ENCODE peak calls at places on chromosome 2, in seven cellular contexts. One of them, this sample, is unnamed.

GRCh38 chr2:13413989-13414388 is 697.3 kb downstream of the TRIB2 start:
- DNase-seq in H9: no peak
- DNase-seq in HCT116: no peak
- DNase-seq in A549: no peak
- DNase-seq in upper lobe of left lung: no peak
- DNase-seq in BJ: no peak
- DNase-seq in heart left ventricle: no peak
- DNase-seq in this sample: no peak

GRCh38 chr2:32750880-32751279 is 123.0 kb downstream of the TTC27 start:
- DNase-seq in HCT116: no peak
- DNase-seq in BJ: no peak
- DNase-seq in heart left ventricle: no peak
- DNase-seq in A549: no peak
- DNase-seq in upper lobe of left lung: no peak
- DNase-seq in H9: no peak
- DNase-seq in this sample: no peak

GRCh38 chr2:3483227-3483985 is 35.9 kb downstream of the ADI1 start:
- DNase-seq in A549: peak; percentile 27
- DNase-seq in H9: peak; percentile 98
- DNase-seq in HCT116: no peak
- DNase-seq in BJ: no peak
- DNase-seq in heart left ventricle: peak; percentile 90
- DNase-seq in upper lobe of left lung: peak; percentile 90
- DNase-seq in this sample: no peak

GRCh38 chr2:28750316-28751101 is 1.1 kb upstream of the PPP1CB start:
- DNase-seq in upper lobe of left lung: no peak
- DNase-seq in BJ: no peak
- DNase-seq in HCT116: no peak
- DNase-seq in heart left ventricle: no peak
- DNase-seq in A549: peak; percentile 23
- DNase-seq in H9: no peak
- DNase-seq in this sample: no peak

GRCh38 chr2:88831792-88832248 is 140.3 kb downstream of the RPIA start:
- DNase-seq in H9: no peak
- DNase-seq in upper lobe of left lung: peak; percentile 54
- DNase-seq in A549: peak; percentile 66
- DNase-seq in HCT116: peak; percentile 42
- DNase-seq in heart left ventricle: peak; percentile 76
- DNase-seq in BJ: no peak
- DNase-seq in this sample: peak; percentile 22

GRCh38 chr2:121667618-121668017 is 18.4 kb upstream of the CLASP1 start:
- DNase-seq in upper lobe of left lung: no peak
- DNase-seq in heart left ventricle: no peak
- DNase-seq in BJ: no peak
- DNase-seq in HCT116: no peak
- DNase-seq in H9: no peak
- DNase-seq in A549: no peak
- DNase-seq in this sample: no peak

GRCh38 chr2:139386401-139386800 is 606.2 kb upstream of the NXPH2 start:
- DNase-seq in A549: no peak
- DNase-seq in heart left ventricle: no peak
- DNase-seq in HCT116: no peak
- DNase-seq in H9: no peak
- DNase-seq in upper lobe of left lung: no peak
- DNase-seq in BJ: no peak
- DNase-seq in this sample: no peak

GRCh38 chr2:36670881-36671595 is 25.5 kb upstream of the VIT start:
- DNase-seq in upper lobe of left lung: no peak
- DNase-seq in HCT116: no peak
- DNase-seq in A549: no peak
- DNase-seq in BJ: no peak
- DNase-seq in H9: no peak
- DNase-seq in heart left ventricle: no peak
- DNase-seq in this sample: no peak

GRCh38 chr2:180742809-180743208 is 237.6 kb upstream of the UBE2E3 start:
- DNase-seq in HCT116: no peak
- DNase-seq in BJ: no peak
- DNase-seq in heart left ventricle: no peak
- DNase-seq in upper lobe of left lung: no peak
- DNase-seq in A549: peak; percentile 67
- DNase-seq in H9: no peak
- DNase-seq in this sample: no peak

GRCh38 chr2:26528870-26529269 is 50.9 kb upstream of the OTOF start:
- DNase-seq in H9: no peak
- DNase-seq in heart left ventricle: no peak
- DNase-seq in A549: no peak
- DNase-seq in HCT116: no peak
- DNase-seq in upper lobe of left lung: no peak
- DNase-seq in BJ: no peak
- DNase-seq in this sample: no peak

GRCh38 chr2:62197609-62198236 is 1.8 kb downstream of the B3GNT2 start:
- DNase-seq in upper lobe of left lung: peak; percentile 84
- DNase-seq in H9: no peak
- DNase-seq in HCT116: no peak
- DNase-seq in A549: no peak
- DNase-seq in BJ: no peak
- DNase-seq in heart left ventricle: peak; percentile 80
- DNase-seq in this sample: peak; percentile 60

GRCh38 chr2:173291412-173291811 is 63.3 kb upstream of the CDCA7 start:
- DNase-seq in BJ: no peak
- DNase-seq in H9: no peak
- DNase-seq in heart left ventricle: no peak
- DNase-seq in HCT116: no peak
- DNase-seq in A549: no peak
- DNase-seq in upper lobe of left lung: no peak
- DNase-seq in this sample: no peak

GRCh38 chr2:45759310-45759851 is 107.9 kb downstream of the PRKCE start:
- DNase-seq in H9: no peak
- DNase-seq in HCT116: no peak
- DNase-seq in BJ: peak; percentile 59
- DNase-seq in upper lobe of left lung: no peak
- DNase-seq in A549: no peak
- DNase-seq in heart left ventricle: no peak
- DNase-seq in this sample: peak; percentile 15

GRCh38 chr2:23843051-23843976 is 83.6 kb downstream of the ATAD2B start:
- DNase-seq in upper lobe of left lung: no peak
- DNase-seq in H9: no peak
- DNase-seq in heart left ventricle: no peak
- DNase-seq in HCT116: no peak
- DNase-seq in BJ: no peak
- DNase-seq in A549: no peak
- DNase-seq in this sample: no peak

GRCh38 chr2:214410918-214411554 is at the start of gene VWC2L:
- DNase-seq in H9: peak; percentile 88
- DNase-seq in A549: peak; percentile 61
- DNase-seq in BJ: peak; percentile 7
- DNase-seq in HCT116: peak; percentile 22
- DNase-seq in heart left ventricle: peak; percentile 72
- DNase-seq in upper lobe of left lung: peak; percentile 19
- DNase-seq in this sample: peak; percentile 96

GRCh38 chr2:103959174-103960125 is 894.5 kb upstream of the POU3F3 start:
- DNase-seq in upper lobe of left lung: no peak
- DNase-seq in heart left ventricle: no peak
- DNase-seq in H9: peak; percentile 61
- DNase-seq in HCT116: no peak
- DNase-seq in A549: peak; percentile 51
- DNase-seq in BJ: no peak
- DNase-seq in this sample: peak; percentile 54

GRCh38 chr2:85920810-85921545 is 32.2 kb upstream of the ST3GAL5 start:
- DNase-seq in heart left ventricle: no peak
- DNase-seq in BJ: no peak
- DNase-seq in A549: peak; percentile 56
- DNase-seq in HCT116: no peak
- DNase-seq in H9: no peak
- DNase-seq in upper lobe of left lung: no peak
- DNase-seq in this sample: no peak

GRCh38 chr2:67055387-67056304 is 341.5 kb upstream of the ETAA1 start:
- DNase-seq in A549: no peak
- DNase-seq in BJ: no peak
- DNase-seq in upper lobe of left lung: no peak
- DNase-seq in HCT116: no peak
- DNase-seq in H9: no peak
- DNase-seq in heart left ventricle: no peak
- DNase-seq in this sample: no peak

GRCh38 chr2:207768168-207768890 is 1.4 kb downstream of the FZD5 start:
- DNase-seq in HCT116: no peak
- DNase-seq in upper lobe of left lung: peak; percentile 91
- DNase-seq in H9: peak; percentile 42
- DNase-seq in heart left ventricle: peak; percentile 71
- DNase-seq in A549: peak; percentile 67
- DNase-seq in BJ: no peak
- DNase-seq in this sample: peak; percentile 64

GRCh38 chr2:123518387-123518786 is 506.7 kb upstream of the CNTNAP5 start:
- DNase-seq in BJ: no peak
- DNase-seq in H9: no peak
- DNase-seq in HCT116: no peak
- DNase-seq in A549: no peak
- DNase-seq in upper lobe of left lung: no peak
- DNase-seq in heart left ventricle: no peak
- DNase-seq in this sample: no peak

GRCh38 chr2:30883822-30884221 is 76.6 kb upstream of the CAPN13 start:
- DNase-seq in A549: no peak
- DNase-seq in H9: no peak
- DNase-seq in BJ: no peak
- DNase-seq in heart left ventricle: no peak
- DNase-seq in upper lobe of left lung: no peak
- DNase-seq in HCT116: no peak
- DNase-seq in this sample: no peak

GRCh38 chr2:36362291-36362690 is 6.7 kb downstream of the CRIM1 start:
- DNase-seq in H9: no peak
- DNase-seq in A549: no peak
- DNase-seq in upper lobe of left lung: no peak
- DNase-seq in HCT116: no peak
- DNase-seq in BJ: no peak
- DNase-seq in heart left ventricle: no peak
- DNase-seq in this sample: no peak

DNA sequence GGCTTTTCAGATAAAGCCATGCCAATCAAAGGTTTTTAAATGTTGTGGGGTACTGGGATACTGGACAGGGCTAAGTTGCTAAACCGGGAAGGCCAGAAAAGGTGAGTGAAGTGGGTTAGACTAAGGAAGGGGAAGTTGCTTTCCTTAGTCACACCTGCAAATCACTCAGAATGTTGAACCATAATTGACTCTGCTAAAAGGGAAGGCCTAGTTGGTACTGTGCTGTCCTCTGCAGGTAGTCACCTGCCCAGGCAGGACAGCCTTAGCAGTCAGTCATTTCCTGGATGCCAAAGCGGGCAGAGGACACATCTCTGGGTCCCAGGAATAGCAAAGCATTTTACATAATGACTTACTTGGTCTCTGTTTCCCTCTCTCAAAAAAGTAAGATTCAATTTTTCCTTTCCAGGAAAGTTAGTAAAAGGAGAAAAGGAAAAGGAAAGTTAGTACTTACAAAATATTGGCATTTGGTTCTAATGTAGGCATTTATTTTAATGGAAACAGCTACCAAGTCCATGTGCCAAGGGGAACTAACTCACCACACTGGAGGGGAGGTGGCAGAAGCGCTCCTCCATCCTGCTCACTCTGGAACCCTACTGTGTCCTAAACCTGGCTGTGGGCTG is 60.2 kb downstream of the RFTN2 start:
- DNase-seq in A549: peak; percentile 16
- DNase-seq in upper lobe of left lung: no peak
- DNase-seq in H9: no peak
- DNase-seq in HCT116: peak; percentile 18
- DNase-seq in heart left ventricle: no peak
- DNase-seq in BJ: no peak
- DNase-seq in this sample: no peak
- TF ChIP-seq CTCF in A549: no peak
- TF ChIP-seq CTCF in upper lobe of left lung: peak; percentile 42
- TF ChIP-seq CTCF in H9: peak; percentile 52
- TF ChIP-seq CTCF in HCT116: peak; percentile 40
- TF ChIP-seq CTCF in heart left ventricle: no peak
- TF ChIP-seq CTCF in BJ: no peak
- TF ChIP-seq CTCF in this sample: no peak

DNA sequence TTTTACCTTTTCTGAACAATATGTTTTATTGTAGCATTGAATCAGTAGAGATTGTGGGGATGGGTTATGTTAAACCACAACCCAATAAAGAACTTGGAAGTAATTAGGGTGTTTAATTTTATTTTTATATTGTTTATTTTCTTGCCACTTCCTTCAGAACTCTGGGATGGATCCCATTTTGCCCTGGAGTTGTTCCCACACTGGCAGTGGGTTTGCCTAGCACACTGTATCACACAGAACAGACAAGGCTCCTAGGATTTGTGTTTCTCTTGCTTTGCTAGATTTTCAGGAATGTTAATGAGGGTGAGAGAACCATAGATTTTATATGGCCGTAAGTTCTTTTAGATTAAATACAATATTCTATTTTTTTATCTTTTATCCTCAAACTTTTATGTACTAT is 59.0 kb downstream of the TANK start:
- DNase-seq in HCT116: no peak
- DNase-seq in A549: no peak
- DNase-seq in BJ: no peak
- DNase-seq in H9: no peak
- DNase-seq in heart left ventricle: no peak
- DNase-seq in upper lobe of left lung: no peak
- DNase-seq in this sample: no peak
- TF ChIP-seq CTCF in HCT116: no peak
- TF ChIP-seq CTCF in A549: no peak
- TF ChIP-seq CTCF in BJ: no peak
- TF ChIP-seq CTCF in H9: no peak
- TF ChIP-seq CTCF in heart left ventricle: no peak
- TF ChIP-seq CTCF in upper lobe of left lung: no peak
- TF ChIP-seq CTCF in this sample: no peak

GRCh38 chr2:112343827-112344585 is 68.6 kb downstream of the ZC3H6 start:
- DNase-seq in A549: no peak
- DNase-seq in H9: no peak
- DNase-seq in HCT116: no peak
- DNase-seq in upper lobe of left lung: no peak
- DNase-seq in BJ: no peak
- DNase-seq in heart left ventricle: no peak
- DNase-seq in this sample: no peak
- TF ChIP-seq CTCF in A549: no peak
- TF ChIP-seq CTCF in H9: no peak
- TF ChIP-seq CTCF in HCT116: no peak
- TF ChIP-seq CTCF in upper lobe of left lung: no peak
- TF ChIP-seq CTCF in BJ: no peak
- TF ChIP-seq CTCF in heart left ventricle: no peak
- TF ChIP-seq CTCF in this sample: no peak

GRCh38 chr2:98295275-98295674 is 51.0 kb upstream of the CNGA3 start:
- DNase-seq in HCT116: no peak
- DNase-seq in H9: no peak
- DNase-seq in heart left ventricle: no peak
- DNase-seq in A549: no peak
- DNase-seq in upper lobe of left lung: no peak
- DNase-seq in BJ: no peak
- DNase-seq in this sample: no peak

GRCh38 chr2:98296435-98296834 is 49.8 kb upstream of the CNGA3 start:
- DNase-seq in H9: no peak
- DNase-seq in BJ: no peak
- DNase-seq in A549: no peak
- DNase-seq in heart left ventricle: no peak
- DNase-seq in upper lobe of left lung: no peak
- DNase-seq in HCT116: no peak
- DNase-seq in this sample: no peak

GRCh38 chr2:98294711-98295110 is 51.5 kb upstream of the CNGA3 start:
- DNase-seq in HCT116: no peak
- DNase-seq in A549: no peak
- DNase-seq in BJ: no peak
- DNase-seq in upper lobe of left lung: no peak
- DNase-seq in H9: no peak
- DNase-seq in heart left ventricle: no peak
- DNase-seq in this sample: no peak

GRCh38 chr2:98293931-98294687 is 52.1 kb upstream of the CNGA3 start:
- DNase-seq in H9: no peak
- DNase-seq in HCT116: no peak
- DNase-seq in BJ: no peak
- DNase-seq in heart left ventricle: no peak
- DNase-seq in A549: no peak
- DNase-seq in upper lobe of left lung: no peak
- DNase-seq in this sample: no peak

GRCh38 chr2:98295721-98296414 is 50.4 kb upstream of the CNGA3 start:
- DNase-seq in H9: no peak
- DNase-seq in HCT116: no peak
- DNase-seq in BJ: no peak
- DNase-seq in A549: no peak
- DNase-seq in upper lobe of left lung: peak; percentile 47
- DNase-seq in heart left ventricle: no peak
- DNase-seq in this sample: no peak
- TF ChIP-seq CTCF in H9: no peak
- TF ChIP-seq CTCF in HCT116: no peak
- TF ChIP-seq CTCF in BJ: peak; percentile 11
- TF ChIP-seq CTCF in A549: peak; percentile 16
- TF ChIP-seq CTCF in upper lobe of left lung: no peak
- TF ChIP-seq CTCF in heart left ventricle: no peak
- TF ChIP-seq CTCF in this sample: no peak